ENCODE peak calls at places on chromosome 5, in seven cellular contexts. D, O, I, Z, V, S and E are unnamed samples.

GRCh38 chr5:1663186-1663585 is 136.5 kb downstream of the MRPL36 start:
- DNase-seq in S (no peak), O (no peak), D (no peak), Z (no peak), V (no peak), I (no peak), E (no peak)

GRCh38 chr5:42992035-42992570 is 48.0 kb downstream of the ANXA2R start:
- DNase-seq in D (peak), Z (no peak), O (peak), I (peak), V (peak), S (no peak), E (peak)

GRCh38 chr5:81856948-81857928 is 106.3 kb upstream of the SSBP2 start:
- DNase-seq in Z (peak), I (no peak), D (no peak), V (no peak), O (peak), S (peak), E (peak)

GRCh38 chr5:56676091-56676768 is 139.1 kb upstream of the MAP3K1 start:
- DNase-seq in V (no peak), Z (peak), D (no peak), O (no peak), I (peak), S (no peak), E (no peak)

GRCh38 chr5:140073296-140073695 is 30.2 kb upstream of the NRG2 start:
- DNase-seq in O (no peak), V (no peak), S (no peak), I (peak), D (no peak), Z (no peak), E (no peak)

GRCh38 chr5:113250341-113250953 is 184.3 kb downstream of the TSSK1B start:
- DNase-seq in O (peak), Z (peak), S (no peak), V (no peak), I (peak), D (no peak), E (no peak)

GRCh38 chr5:168408561-168409321 is 77.5 kb upstream of the RARS1 start:
- DNase-seq in I (no peak), S (no peak), D (no peak), Z (no peak), O (no peak), V (no peak), E (no peak)

GRCh38 chr5:151068189-151068570 is 12.7 kb downstream of the TNIP1 start:
- DNase-seq in Z (no peak), V (no peak), O (no peak), D (no peak), S (no peak), I (no peak), E (no peak)

GRCh38 chr5:168300377-168301182 is 9.1 kb downstream of the WWC1 start:
- DNase-seq in Z (no peak), O (no peak), D (no peak), S (no peak), V (no peak), I (no peak), E (no peak)